ENCODE peak calls at places on chromosomes 7 and 10, in ten cellular contexts. Y is tibial artery, T is AG04449, D is bronchial epithelial cell, I is neural crest cell, H is A549, U is MCF 10A, E is IMR-90, J is PC-3, V is cardiac fibroblast. M is an unnamed sample.

GRCh38 chr7:140917258-140917657 is 7.5 kb downstream of the BRAF start:
- DNase-seq in Y (no peak), T (no peak), D (no peak), I (no peak), H (no peak), U (no peak), E (no peak), J (no peak), V (no peak), M (no peak)

GRCh38 chr10:96319754-96320514 is 15.7 kb downstream of the DNTT start:
- DNase-seq in Y (no peak), T (no peak), D (no peak), I (no peak), H (no peak), U (no peak), E (no peak), J (no peak), V (no peak), M (no peak)

GRCh38 chr7:151243411-151244155 is 4.9 kb downstream of the SMARCD3 start:
- DNase-seq in Y (no peak), T (no peak), D (no peak), I (no peak), H (no peak), U (no peak), E (no peak), J (no peak), V (no peak), M (no peak)

GRCh38 chr7:139744768-139745250 is 33.0 kb downstream of the HIPK2 start:
- DNase-seq in Y (no peak), T (no peak), D (no peak), I (no peak), H (no peak), U (no peak), E (no peak), J (no peak), V (no peak), M (no peak)

GRCh38 chr10:13100349-13101294 is 659 bp downstream of the OPTN start:
- DNase-seq in Y (peak), T (no peak), D (peak), I (peak), H (peak), U (peak), E (peak), J (peak), V (peak), M (peak)

GRCh38 chr10:106508920-106509319 is 655.6 kb downstream of the SORCS1 start:
- DNase-seq in Y (no peak), T (no peak), D (peak), I (no peak), H (no peak), U (peak), E (peak), J (peak), V (peak), M (no peak)

GRCh38 chr7:37118029-37118428 is 330.6 kb downstream of the ELMO1 start:
- DNase-seq in Y (no peak), T (no peak), D (no peak), I (no peak), H (no peak), U (no peak), E (no peak), J (no peak), V (no peak), M (no peak)

GRCh38 chr10:104689105-104689504 is 48.0 kb downstream of the SORCS3 start:
- DNase-seq in Y (no peak), T (no peak), D (no peak), I (no peak), H (no peak), U (no peak), E (no peak), J (no peak), V (no peak), M (no peak)

GRCh38 chr10:91162050-91162494 is 58.4 kb upstream of the PCGF5 start:
- DNase-seq in Y (no peak), T (no peak), D (peak), I (no peak), H (peak), U (peak), E (peak), J (peak), V (peak), M (peak)

GRCh38 chr7:44711528-44711927 is 37.1 kb upstream of the ZMIZ2 start:
- DNase-seq in Y (no peak), T (no peak), D (no peak), I (no peak), H (no peak), U (no peak), E (no peak), J (no peak), V (no peak), M (no peak)

GRCh38 chr10:20976891-20977684 is 80.0 kb upstream of the NEBL start:
- DNase-seq in Y (no peak), T (no peak), D (no peak), I (no peak), H (no peak), U (no peak), E (no peak), J (no peak), V (no peak), M (no peak)

GRCh38 chr7:17772581-17773288 is 167.6 kb downstream of the SNX13 start:
- DNase-seq in Y (no peak), T (no peak), D (no peak), I (no peak), H (no peak), U (no peak), E (no peak), J (no peak), V (no peak), M (no peak)

GRCh38 chr7:29806131-29806792 is at the start of gene WIPF3:
- DNase-seq in Y (peak), T (no peak), D (no peak), I (peak), H (peak), U (peak), E (no peak), J (peak), V (no peak), M (no peak)

GRCh38 chr7:149771696-149772235 is 1.6 kb downstream of the ZNF467 start:
- DNase-seq in Y (peak), T (no peak), D (peak), I (peak), H (peak), U (peak), E (peak), J (peak), V (peak), M (peak)

GRCh38 chr7:93150200-93150835 is 2.1 kb upstream of the SAMD9L start:
- DNase-seq in Y (no peak), T (no peak), D (peak), I (no peak), H (no peak), U (peak), E (peak), J (peak), V (peak), M (peak)

GRCh38 chr7:29204491-29205281 is 10.1 kb downstream of the CHN2 start:
- DNase-seq in Y (no peak), T (no peak), D (no peak), I (no peak), H (no peak), U (no peak), E (no peak), J (no peak), V (no peak), M (no peak)

GRCh38 chr10:107914450-107915276 is 750.2 kb upstream of the SORCS1 start:
- DNase-seq in Y (no peak), T (no peak), D (no peak), I (peak), H (no peak), U (peak), E (no peak), J (no peak), V (no peak), M (no peak)

GRCh38 chr10:119616879-119617580 is 20.3 kb upstream of the TIAL1 start:
- DNase-seq in Y (no peak), T (no peak), D (no peak), I (peak), H (no peak), U (no peak), E (no peak), J (no peak), V (peak), M (peak)

GRCh38 chr7:37000514-37000913 is 276.2 kb upstream of the AOAH start:
- DNase-seq in Y (no peak), T (no peak), D (no peak), I (no peak), H (no peak), U (no peak), E (no peak), J (no peak), V (no peak), M (no peak)

GRCh38 chr10:55629792-55630490 is 731.1 kb downstream of the ZWINT start:
- DNase-seq in Y (no peak), T (no peak), D (peak), I (peak), H (peak), U (no peak), E (peak), J (peak), V (peak), M (peak)

GRCh38 chr10:62744136-62744535 is 60.4 kb upstream of the ADO start:
- DNase-seq in Y (no peak), T (no peak), D (no peak), I (no peak), H (no peak), U (no peak), E (peak), J (peak), V (peak), M (no peak)

GRCh38 chr10:3468919-3469638 is 296.5 kb upstream of the PITRM1 start:
- DNase-seq in Y (peak), T (peak), D (peak), I (no peak), H (peak), U (peak), E (peak), J (peak), V (peak), M (peak)

GRCh38 chr10:127932521-127933270 is 25.8 kb downstream of the PTPRE start:
- DNase-seq in Y (no peak), T (no peak), D (no peak), I (no peak), H (no peak), U (no peak), E (no peak), J (no peak), V (no peak), M (no peak)

GRCh38 chr7:149780636-149781419 is 7.4 kb upstream of the ZNF467 start:
- DNase-seq in Y (no peak), T (no peak), D (no peak), I (no peak), H (no peak), U (no peak), E (no peak), J (no peak), V (no peak), M (no peak)

GRCh38 chr10:74704629-74705360 is 121.6 kb upstream of the KAT6B start:
- DNase-seq in Y (no peak), T (no peak), D (no peak), I (no peak), H (no peak), U (no peak), E (peak), J (peak), V (no peak), M (no peak)

GRCh38 chr7:101516849-101517248 is 112.2 kb downstream of the MYL10 start:
- DNase-seq in Y (no peak), T (no peak), D (no peak), I (no peak), H (no peak), U (no peak), E (no peak), J (no peak), V (no peak), M (no peak)

GRCh38 chr10:130254168-130255061 is 118.2 kb downstream of the GLRX3 start:
- DNase-seq in Y (no peak), T (no peak), D (no peak), I (no peak), H (no peak), U (peak), E (no peak), J (no peak), V (no peak), M (no peak)

GRCh38 chr10:44968101-44968886 is 8.7 kb downstream of the RASSF4 start:
- DNase-seq in Y (peak), T (no peak), D (no peak), I (no peak), H (no peak), U (peak), E (no peak), J (no peak), V (peak), M (peak)

GRCh38 chr10:129809841-129810240 is 154.2 kb downstream of the EBF3 start:
- DNase-seq in Y (no peak), T (no peak), D (no peak), I (no peak), H (no peak), U (no peak), E (no peak), J (no peak), V (no peak), M (no peak)

GRCh38 chr10:100038561-100039071 is 28.9 kb upstream of the DNMBP start:
- DNase-seq in Y (no peak), T (no peak), D (peak), I (no peak), H (no peak), U (peak), E (no peak), J (peak), V (peak), M (no peak)

GRCh38 chr7:30513762-30514161 is 9.1 kb upstream of the GGCT start:
- DNase-seq in Y (no peak), T (no peak), D (no peak), I (no peak), H (no peak), U (no peak), E (no peak), J (no peak), V (no peak), M (no peak)

GRCh38 chr10:122271076-122271475 is at the start of gene BTBD16:
- DNase-seq in Y (no peak), T (no peak), D (no peak), I (no peak), H (no peak), U (no peak), E (no peak), J (no peak), V (no peak), M (no peak)

GRCh38 chr10:122277737-122278136 is 6.6 kb downstream of the BTBD16 start:
- DNase-seq in Y (no peak), T (no peak), D (no peak), I (no peak), H (no peak), U (no peak), E (no peak), J (no peak), V (no peak), M (no peak)

GRCh38 chr10:122276611-122277205 is 5.6 kb downstream of the BTBD16 start:
- DNase-seq in Y (no peak), T (no peak), D (peak), I (no peak), H (peak), U (peak), E (peak), J (no peak), V (peak), M (peak)

GRCh38 chr10:122269097-122269687 is 1.9 kb upstream of the BTBD16 start:
- DNase-seq in Y (no peak), T (no peak), D (no peak), I (no peak), H (no peak), U (no peak), E (no peak), J (no peak), V (no peak), M (no peak)

GRCh38 chr10:122273966-122274545 is 3.0 kb downstream of the BTBD16 start:
- DNase-seq in Y (no peak), T (no peak), D (no peak), I (no peak), H (no peak), U (no peak), E (no peak), J (no peak), V (no peak), M (no peak)
- TF ChIP-seq CTCF in Y (no peak), T (no peak), D (no peak), I (no peak), H (no peak), U (no peak), E (no peak), J (no peak), V (no peak), M (no peak)

GRCh38 chr10:1561731-1562337 is 175.5 kb downstream of the ADARB2 start:
- DNase-seq in Y (no peak), T (no peak), D (no peak), I (no peak), H (no peak), U (no peak), E (no peak), J (no peak), V (no peak), M (no peak)
- TF ChIP-seq CTCF in Y (no peak), T (no peak), D (no peak), I (no peak), H (no peak), U (no peak), E (no peak), J (no peak), V (no peak), M (no peak)

GRCh38 chr7:106048621-106049020 is 63.5 kb downstream of the SYPL1 start:
- DNase-seq in Y (no peak), T (no peak), D (no peak), I (no peak), H (no peak), U (no peak), E (no peak), J (no peak), V (no peak), M (no peak)

GRCh38 chr7:106050743-106051110 is 61.4 kb downstream of the SYPL1 start:
- DNase-seq in Y (peak), T (no peak), D (peak), I (no peak), H (no peak), U (peak), E (peak), J (peak), V (peak), M (peak)

GRCh38 chr7:106049139-106049725 is 62.9 kb downstream of the SYPL1 start:
- DNase-seq in Y (no peak), T (no peak), D (no peak), I (no peak), H (no peak), U (no peak), E (no peak), J (no peak), V (no peak), M (no peak)

GRCh38 chr7:106047818-106048490 is 64.2 kb downstream of the SYPL1 start:
- DNase-seq in Y (no peak), T (no peak), D (peak), I (no peak), H (no peak), U (no peak), E (no peak), J (no peak), V (no peak), M (no peak)

DNA sequence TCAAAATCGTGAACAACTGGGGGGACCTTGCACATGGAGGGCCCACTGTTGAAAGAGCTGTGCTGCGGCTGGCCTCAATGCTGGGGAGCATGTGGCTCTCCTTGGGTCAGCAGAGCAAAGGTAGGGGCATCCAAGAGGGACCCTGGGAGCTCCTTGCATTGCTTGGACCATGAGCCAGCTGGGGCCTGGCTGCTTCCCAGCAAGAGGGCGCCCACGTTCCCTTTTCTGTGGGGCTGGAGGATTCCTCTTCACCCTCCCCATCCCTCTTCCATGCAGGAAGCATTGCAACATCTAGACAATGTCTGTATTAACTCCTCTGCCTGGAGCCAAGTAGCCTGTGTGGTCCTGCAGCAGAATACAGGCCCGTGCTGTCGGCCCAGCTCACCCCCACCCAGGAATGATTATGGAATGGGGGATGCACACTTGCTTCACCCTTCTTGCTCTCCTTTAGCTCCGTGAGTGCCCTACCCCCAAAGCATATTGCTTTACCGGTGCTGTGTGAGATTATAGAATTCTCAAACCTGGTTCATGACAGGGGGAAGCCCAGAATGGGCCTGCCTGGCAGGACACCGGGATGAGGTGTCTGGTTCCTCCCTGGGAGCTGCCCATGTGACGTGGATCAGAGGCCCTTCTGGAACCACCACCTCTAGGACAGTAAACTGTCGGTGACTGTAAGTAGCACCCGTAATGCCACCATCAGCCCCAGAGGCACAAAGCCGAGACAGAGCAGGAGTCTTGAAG is 61.9 kb downstream of the SYPL1 start:
- DNase-seq in Y (no peak), T (no peak), D (peak), I (no peak), H (no peak), U (peak), E (peak), J (peak), V (peak), M (peak)
- TF ChIP-seq CTCF in Y (no peak), T (peak), D (peak), I (no peak), H (peak), U (no peak), E (peak), J (peak), V (peak), M (peak)

GRCh38 chr10:101720606-101721230 is 25.7 kb upstream of the FBXW4 start:
- DNase-seq in Y (no peak), T (no peak), D (no peak), I (no peak), H (no peak), U (no peak), E (no peak), J (no peak), V (no peak), M (no peak)
- TF ChIP-seq CTCF in Y (no peak), T (no peak), D (no peak), I (no peak), H (no peak), U (no peak), E (no peak), J (no peak), V (no peak), M (no peak)

GRCh38 chr7:106868364-106868763 is 3.3 kb downstream of the PIK3CG start:
- DNase-seq in Y (no peak), T (no peak), D (no peak), I (no peak), H (no peak), U (no peak), E (no peak), J (no peak), V (no peak), M (no peak)
- TF ChIP-seq CTCF in Y (no peak), T (no peak), D (no peak), I (no peak), H (no peak), U (no peak), E (no peak), J (no peak), V (no peak), M (no peak)

GRCh38 chr10:116272497-116273221 is at the start of gene GFRA1:
- DNase-seq in Y (no peak), T (no peak), D (no peak), I (peak), H (peak), U (no peak), E (peak), J (no peak), V (no peak), M (peak)
- TF ChIP-seq CTCF in Y (no peak), T (no peak), D (no peak), I (peak), H (peak), U (no peak), E (peak), J (no peak), V (no peak), M (no peak)

DNA sequence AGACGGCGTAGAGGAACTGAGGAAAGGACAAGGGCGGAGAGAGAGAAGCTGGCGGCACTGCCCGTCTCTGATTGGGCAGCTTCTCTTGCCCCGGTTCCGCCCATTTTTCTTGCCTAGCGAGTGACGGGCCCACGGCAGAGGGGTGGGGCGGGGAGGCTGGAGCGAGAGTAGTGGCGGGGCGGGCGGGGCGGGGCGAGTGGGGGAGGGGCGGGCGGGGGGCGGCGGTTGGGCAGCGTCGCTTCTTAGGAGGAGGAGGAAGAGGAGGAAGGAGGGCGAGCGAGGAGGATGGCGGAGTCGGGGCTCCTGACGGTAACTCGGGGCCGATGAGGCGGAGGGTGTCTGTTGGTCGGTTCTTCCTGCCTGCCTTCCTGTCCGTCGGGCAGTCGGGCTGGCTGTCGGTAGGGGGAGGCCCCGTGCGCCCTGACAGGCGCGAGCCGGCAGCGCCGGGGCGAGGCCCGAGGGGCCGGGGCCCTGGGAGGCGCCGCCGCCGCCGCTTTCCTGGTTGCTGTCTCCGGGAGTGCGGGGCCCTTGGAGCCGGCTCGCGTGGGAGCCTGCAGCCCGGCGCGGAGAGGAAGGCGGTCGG is at the start of gene SHOC2:
- DNase-seq in Y (peak), T (no peak), D (no peak), I (peak), H (peak), U (no peak), E (no peak), J (peak), V (no peak), M (no peak)
- TF ChIP-seq CTCF in Y (no peak), T (peak), D (peak), I (no peak), H (no peak), U (peak), E (peak), J (no peak), V (peak), M (no peak)